ENCODE peak calls at places on chromosomes 2 and 18, in six cellular contexts. N is activated CD8-positive, alpha-beta memory T cell treated with anti-CD3 and anti-CD28 coated beads for 48 hours; S is NCI-H1092 treated with DMSO at 0.1 percent for 48 hours; V is fibroblast of lung; X is activated CD4-positive, alpha-beta T cell treated with anti-CD3 and anti-CD28 coated beads for 4 hours; I is GM23338. C is an unnamed sample.

GRCh38 chr2:147173798-147174197 is 671.0 kb upstream of the ACVR2A start:
- DNase-seq in N (no peak), S (no peak), V (no peak), X (no peak), I (no peak), C (no peak)

GRCh38 chr2:1233280-1233679 is 180.0 kb upstream of the TPO start:
- DNase-seq in N (no peak), S (peak), V (no peak), X (no peak), I (no peak), C (no peak)

GRCh38 chr2:205769879-205770278 is 87.6 kb downstream of the NRP2 start:
- DNase-seq in N (no peak), S (no peak), V (peak), X (no peak), I (peak), C (no peak)

GRCh38 chr2:170822292-170822884 is 5.7 kb downstream of the GAD1 start:
- DNase-seq in N (no peak), S (no peak), V (no peak), X (peak), I (peak), C (no peak)

GRCh38 chr2:25380023-25380422 is 38.3 kb upstream of the DNMT3A start:
- DNase-seq in N (no peak), S (no peak), V (no peak), X (no peak), I (no peak), C (no peak)

GRCh38 chr2:28612131-28612812 is 116.4 kb downstream of the PLB1 start:
- DNase-seq in N (no peak), S (no peak), V (no peak), X (no peak), I (no peak), C (no peak)

GRCh38 chr18:45373286-45373880 is 241.9 kb upstream of the SLC14A2 start:
- DNase-seq in N (no peak), S (no peak), V (peak), X (no peak), I (no peak), C (no peak)

GRCh38 chr2:48496867-48497266 is 33.1 kb upstream of the STON1 start:
- DNase-seq in N (no peak), S (no peak), V (peak), X (no peak), I (no peak), C (no peak)

GRCh38 chr2:19140463-19141208 is 217.8 kb downstream of the OSR1 start:
- DNase-seq in N (no peak), S (no peak), V (peak), X (no peak), I (no peak), C (no peak)

GRCh38 chr2:177543007-177543760 is 150.6 kb downstream of the AGPS start:
- DNase-seq in N (no peak), S (no peak), V (peak), X (no peak), I (no peak), C (no peak)

GRCh38 chr2:184692137-184692734 is 93.9 kb downstream of the ZNF804A start:
- DNase-seq in N (no peak), S (peak), V (peak), X (no peak), I (no peak), C (peak)

GRCh38 chr2:156341482-156342251 is 9.1 kb upstream of the NR4A2 start:
- DNase-seq in N (peak), S (peak), V (peak), X (peak), I (peak), C (peak)

GRCh38 chr2:20145497-20146193 is 79.3 kb downstream of the SDC1 start:
- DNase-seq in N (no peak), S (no peak), V (no peak), X (no peak), I (peak), C (no peak)

GRCh38 chr2:149921911-149922616 is 334.5 kb upstream of the MMADHC start:
- DNase-seq in N (no peak), S (no peak), V (no peak), X (no peak), I (no peak), C (no peak)

GRCh38 chr2:231795525-231796327 is 9.5 kb downstream of the COPS7B start:
- DNase-seq in N (no peak), S (peak), V (peak), X (no peak), I (peak), C (no peak)